ENCODE peak calls at places on chromosomes 1 and 21, in ten cellular contexts. M is heart left ventricle, C is IMR-90, B is ovary, K is mesothelial cell of epicardium, Q is upper lobe of right lung, Y is pancreas, Z is prostate gland, U is GM06990, G is RWPE2. W is an unnamed sample.
A peak's percentile ranks its signal among the peaks of the same experiment; 100 is the strongest.

GRCh38 chr1:115674011-115674410 is 32.2 kb downstream of the VANGL1 start:
- DNase-seq in M (no peak), C (no peak), B (no peak), K (no peak), Q (no peak), Y (no peak), Z (no peak), U (no peak), G (no peak), W (no peak)

GRCh38 chr21:34691396-34692032 is 22.7 kb downstream of the CLIC6 start:
- DNase-seq in M (no peak), C (no peak), B (no peak), K (no peak), Q (no peak), Y (no peak), Z (no peak), U (no peak), G (no peak), W (no peak)

GRCh38 chr1:181043025-181043880 is 9.5 kb downstream of the MR1 start:
- DNase-seq in M (no peak), C (peak; percentile 43), B (no peak), K (no peak), Q (peak; percentile 83), Y (no peak), Z (no peak), U (no peak), G (no peak), W (no peak)

GRCh38 chr1:150981177-150981804 is 801 bp upstream of the ANXA9 start:
- DNase-seq in M (no peak), C (no peak), B (no peak), K (no peak), Q (peak; percentile 81), Y (peak; percentile 61), Z (no peak), U (no peak), G (no peak), W (no peak)

GRCh38 chr1:114088392-114089299 is 65.0 kb downstream of the SYT6 start:
- DNase-seq in M (no peak), C (no peak), B (no peak), K (no peak), Q (no peak), Y (no peak), Z (no peak), U (no peak), G (no peak), W (no peak)

GRCh38 chr1:12593621-12594066 is 24.4 kb downstream of the DHRS3 start:
- DNase-seq in M (no peak), C (peak; percentile 59), B (peak; percentile 69), K (no peak), Q (no peak), Y (no peak), Z (peak; percentile 72), U (no peak), G (no peak), W (no peak)

GRCh38 chr1:181251001-181251712 is 162.7 kb downstream of the IER5 start:
- DNase-seq in M (no peak), C (peak; percentile 57), B (no peak), K (no peak), Q (no peak), Y (peak; percentile 63), Z (peak; percentile 74), U (no peak), G (no peak), W (no peak)

GRCh38 chr1:21337931-21338567 is 47.8 kb upstream of the ECE1 start:
- DNase-seq in M (peak; percentile 86), C (peak; percentile 93), B (peak; percentile 89), K (no peak), Q (peak; percentile 78), Y (peak; percentile 84), Z (peak; percentile 86), U (no peak), G (no peak), W (no peak)

GRCh38 chr1:226946841-226947240 is 6.7 kb downstream of the COQ8A start:
- DNase-seq in M (no peak), C (peak; percentile 20), B (no peak), K (no peak), Q (no peak), Y (peak; percentile 64), Z (no peak), U (no peak), G (no peak), W (no peak)

GRCh38 chr1:182191716-182192115 is 130.2 kb upstream of the ZNF648 start:
- DNase-seq in M (peak; percentile 51), C (no peak), B (no peak), K (no peak), Q (no peak), Y (no peak), Z (no peak), U (no peak), G (no peak), W (no peak)

GRCh38 chr1:90083995-90084394 is 89.1 kb downstream of the ZNF326 start:
- DNase-seq in M (no peak), C (no peak), B (no peak), K (no peak), Q (no peak), Y (no peak), Z (no peak), U (no peak), G (no peak), W (no peak)

GRCh38 chr21:34744801-34745200 is 76.0 kb downstream of the CLIC6 start:
- DNase-seq in M (no peak), C (no peak), B (no peak), K (no peak), Q (no peak), Y (peak; percentile 29), Z (no peak), U (no peak), G (no peak), W (no peak)

DNA sequence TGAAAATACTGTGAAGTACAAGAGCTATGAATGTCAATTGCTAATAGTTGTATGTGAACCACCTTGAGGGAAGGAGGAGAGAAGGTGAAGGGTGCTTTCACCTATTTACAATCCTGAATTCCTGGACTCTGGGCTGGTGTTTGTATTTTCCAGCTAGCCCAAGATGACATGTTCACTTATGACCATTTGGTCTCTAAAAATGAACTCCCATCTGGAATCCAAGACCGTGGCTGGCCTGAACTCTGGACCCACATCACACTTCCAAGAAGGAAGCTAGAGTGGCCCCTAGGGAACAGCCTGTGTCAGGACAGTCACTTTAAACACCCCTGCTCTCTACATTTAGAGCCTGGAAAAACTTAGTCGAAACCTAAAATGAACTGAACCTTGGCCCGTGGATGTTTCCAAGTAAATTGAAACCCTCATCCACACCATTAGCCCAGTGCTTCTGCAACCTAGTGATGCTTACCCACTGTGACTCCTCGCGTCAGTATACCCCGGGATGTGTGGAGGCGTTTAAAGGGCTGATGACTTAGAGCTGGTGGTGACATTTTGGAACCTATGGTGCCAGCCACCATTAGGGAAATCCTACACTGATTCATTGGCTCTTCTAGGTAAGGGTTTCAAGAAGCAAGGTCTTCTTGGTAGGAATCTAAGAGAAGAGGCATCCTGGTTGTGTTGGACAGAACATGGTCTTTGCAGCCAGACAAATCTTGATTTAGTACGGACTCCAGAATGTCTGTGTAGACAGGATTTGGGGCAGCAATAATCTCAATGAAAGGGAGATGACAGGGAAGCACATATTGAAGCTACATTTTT is 171.5 kb upstream of the IRF2BP2 start:
- DNase-seq in M (no peak), C (peak; percentile 12), B (no peak), K (no peak), Q (no peak), Y (no peak), Z (no peak), U (no peak), G (no peak), W (no peak)
- TF ChIP-seq CTCF in M (no peak), C (no peak), B (no peak), K (no peak), Q (no peak), Y (no peak), Z (no peak), U (no peak), G (no peak), W (no peak)

DNA sequence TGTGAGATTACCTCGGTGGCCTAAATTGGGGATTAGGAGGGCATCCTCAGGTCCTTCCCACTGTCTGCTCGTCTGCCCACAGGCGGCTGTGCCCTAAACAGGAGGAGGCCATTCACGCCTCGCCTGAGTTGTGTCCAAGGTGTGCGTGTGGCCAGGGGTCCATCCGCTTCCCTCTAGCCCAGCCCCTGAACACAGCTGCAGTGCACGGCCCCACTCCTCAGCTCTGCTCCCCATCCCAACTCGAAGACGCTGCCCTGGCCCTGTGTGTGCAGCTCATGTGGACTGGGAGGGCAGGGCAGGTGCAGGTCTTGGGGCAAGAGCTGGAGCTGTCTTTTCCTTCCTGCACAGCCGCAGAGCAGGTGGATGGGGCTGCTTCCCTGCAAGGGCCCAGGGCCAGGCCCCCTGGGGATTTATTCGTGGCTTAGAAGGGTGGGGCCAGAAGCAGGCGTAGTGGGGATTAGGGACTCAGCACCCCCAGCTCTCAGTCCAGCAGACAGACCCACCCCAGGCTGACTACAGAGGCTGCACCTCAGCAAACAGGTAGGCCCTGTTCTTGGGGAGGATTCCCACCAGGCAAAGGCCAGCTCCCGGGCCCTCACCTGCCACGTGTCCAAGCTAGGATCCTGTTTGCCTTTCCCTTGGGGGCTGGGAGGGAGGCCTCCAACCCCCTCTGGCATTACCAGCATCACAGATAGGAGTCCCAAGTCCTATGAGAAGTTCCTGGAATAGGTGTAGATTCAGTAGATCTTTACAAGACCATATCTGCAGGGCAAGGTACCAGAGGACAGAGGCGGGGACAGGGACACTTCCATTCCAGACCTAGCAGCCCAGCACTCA is 4.4 kb downstream of the GUK1 start:
- DNase-seq in M (peak; percentile 42), C (no peak), B (no peak), K (no peak), Q (no peak), Y (no peak), Z (no peak), U (no peak), G (no peak), W (peak; percentile 77)
- TF ChIP-seq CTCF in M (no peak), C (no peak), B (no peak), K (no peak), Q (no peak), Y (no peak), Z (no peak), U (no peak), G (no peak), W (no peak)

DNA sequence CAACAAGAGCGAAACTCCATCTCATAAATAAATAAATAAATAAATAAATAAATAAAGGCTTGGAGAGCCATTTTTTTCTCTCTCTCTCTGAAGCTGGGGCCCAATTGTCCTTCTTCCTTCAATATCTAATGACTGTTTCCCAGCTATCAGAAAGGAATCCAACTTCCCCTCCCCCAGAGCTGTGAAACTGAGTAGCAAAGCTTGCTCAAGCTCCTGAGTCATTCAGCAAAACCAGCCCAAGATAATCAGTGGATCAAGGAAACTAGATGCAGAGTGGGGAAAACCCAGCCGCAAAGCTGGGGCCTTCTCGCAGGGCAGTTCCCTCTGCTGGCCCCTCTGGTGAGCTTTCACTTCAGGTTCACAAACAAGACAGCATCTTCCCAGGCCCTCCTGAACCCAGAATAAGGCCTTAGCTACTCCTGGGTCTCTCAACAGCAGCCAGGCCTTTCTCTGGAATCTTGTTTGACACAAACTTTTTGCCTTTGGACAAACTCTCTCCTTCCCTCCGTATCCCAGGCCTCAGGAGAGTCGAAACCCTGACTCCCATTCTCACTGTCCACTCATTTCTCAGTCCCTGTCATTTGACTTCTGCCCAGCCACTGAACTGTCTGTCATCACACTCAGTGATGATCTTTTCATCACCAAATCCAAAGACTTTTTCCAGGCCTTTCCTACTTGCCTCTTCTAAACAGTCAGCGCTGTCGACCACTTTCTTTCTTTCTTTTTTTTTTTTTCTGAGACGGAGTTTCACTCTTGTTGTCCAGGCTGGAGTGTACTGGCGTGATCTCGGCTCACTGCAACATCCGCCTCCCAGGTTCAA is 18.0 kb upstream of the PTP4A2 start:
- DNase-seq in M (peak; percentile 76), C (peak; percentile 100), B (peak; percentile 84), K (peak; percentile 73), Q (peak; percentile 85), Y (peak; percentile 57), Z (peak; percentile 78), U (peak; percentile 82), G (peak; percentile 90), W (no peak)
- TF ChIP-seq CTCF in M (peak; percentile 35), C (peak; percentile 63), B (no peak), K (no peak), Q (peak; percentile 45), Y (no peak), Z (no peak), U (peak; percentile 31), G (peak; percentile 35), W (peak; percentile 66)

GRCh38 chr1:925532-926421 is 2.1 kb downstream of the SAMD11 start:
- DNase-seq in M (no peak), C (peak; percentile 28), B (no peak), K (no peak), Q (no peak), Y (no peak), Z (no peak), U (no peak), G (no peak), W (no peak)
- TF ChIP-seq CTCF in M (no peak), C (no peak), B (no peak), K (no peak), Q (no peak), Y (no peak), Z (no peak), U (no peak), G (no peak), W (no peak)

W was measured in chondrocyte.